ENCODE peak calls at places on chromosomes 3 and 15, in six cellular contexts. V, A, C, D, P and K are unnamed samples.

GRCh38 chr3:122555275-122556071 is 8.6 kb downstream of the PARP9 start:
- DNase-seq in C (no peak), A (no peak), V (no peak), P (no peak), D (peak; percentile 40), K (no peak)

GRCh38 chr3:24110051-24110450 is 165.0 kb downstream of the NR1D2 start:
- DNase-seq in V (no peak), A (no peak), D (no peak), C (no peak), P (no peak), K (no peak)

GRCh38 chr3:16113704-16114103 is 60.8 kb upstream of the GALNT15 start:
- DNase-seq in P (no peak), C (no peak), V (no peak), A (no peak), D (peak; percentile 79), K (no peak)

GRCh38 chr3:12560505-12561188 is 3.8 kb downstream of the MKRN2 start:
- DNase-seq in V (no peak), D (no peak), A (no peak), C (no peak), P (no peak), K (no peak)

GRCh38 chr15:68581725-68582124 is 2.9 kb downstream of the CORO2B start:
- DNase-seq in A (no peak), D (no peak), C (no peak), V (no peak), P (no peak), K (no peak)

GRCh38 chr3:128532007-128532983 is 39.3 kb upstream of the GATA2 start:
- DNase-seq in A (no peak), P (no peak), C (no peak), V (no peak), D (no peak), K (no peak)

GRCh38 chr3:24111711-24112110 is 166.6 kb downstream of the NR1D2 start:
- DNase-seq in V (no peak), P (no peak), D (no peak), C (no peak), A (no peak), K (no peak)

GRCh38 chr15:63559753-63560152 is 37.4 kb upstream of the FBXL22 start:
- DNase-seq in A (no peak), D (no peak), V (no peak), P (no peak), C (no peak), K (peak; percentile 37)

GRCh38 chr15:83206971-83207621 is 527 bp downstream of the HDGFL3 start:
- DNase-seq in V (no peak), P (no peak), A (peak; percentile 30), C (peak; percentile 86), D (peak; percentile 9), K (peak; percentile 61)

GRCh38 chr15:43441316-43441715 is 51.6 kb downstream of the TP53BP1 start:
- DNase-seq in A (no peak), C (no peak), V (no peak), P (no peak), D (peak; percentile 37), K (no peak)

GRCh38 chr3:114418724-114419543 is 125.1 kb downstream of the TIGIT start:
- DNase-seq in P (peak; percentile 76), V (no peak), D (peak; percentile 43), A (no peak), C (peak; percentile 26), K (peak; percentile 48)

GRCh38 chr3:39434574-39434973 is 28.1 kb downstream of the RPSA start:
- DNase-seq in V (no peak), C (no peak), A (no peak), D (no peak), P (no peak), K (no peak)